ENCODE peak calls at places on chromosome 14, in nine cellular contexts. O, L, Q, N, R, Y, F, U and B are unnamed samples.

GRCh38 chr14:54127526-54127925 is 170.9 kb upstream of the BMP4 start:
- DNase-seq in L (no peak), Y (no peak), N (no peak), O (no peak), F (no peak), R (no peak), U (no peak), Q (no peak), B (no peak)

GRCh38 chr14:73014105-73014504 is 12.8 kb downstream of the ZFYVE1 start:
- DNase-seq in L (no peak), U (no peak), Y (no peak), O (no peak), F (no peak), N (no peak), Q (no peak), R (no peak), B (no peak)

GRCh38 chr14:22039938-22040780 is 366.5 kb upstream of the OR4E1 start:
- DNase-seq in Q (no peak), L (no peak), U (no peak), O (peak), R (no peak), Y (peak), N (no peak), F (no peak), B (no peak)

GRCh38 chr14:31927348-31927826 is 149.7 kb upstream of the ARHGAP5 start:
- DNase-seq in R (no peak), Q (no peak), U (no peak), O (no peak), L (peak), Y (peak), N (no peak), F (no peak), B (peak)

GRCh38 chr14:28754209-28754985 is 12.2 kb upstream of the FOXG1 start:
- DNase-seq in O (no peak), Y (peak), F (no peak), U (peak), N (peak), R (no peak), Q (no peak), L (no peak), B (no peak)

GRCh38 chr14:31592619-31593018 is 31.4 kb downstream of the NUBPL start:
- DNase-seq in Y (no peak), F (no peak), R (no peak), L (no peak), N (no peak), O (no peak), Q (no peak), U (no peak), B (no peak)

GRCh38 chr14:76201162-76201561 is 49.4 kb downstream of the GPATCH2L start:
- DNase-seq in Q (no peak), R (no peak), O (no peak), L (no peak), Y (peak), U (no peak), F (no peak), N (no peak), B (peak)

GRCh38 chr14:77659822-77660221 is 43.4 kb upstream of the SPTLC2 start:
- DNase-seq in Q (no peak), L (no peak), N (no peak), F (no peak), R (no peak), U (no peak), O (no peak), Y (no peak), B (no peak)

GRCh38 chr14:52781629-52782028 is 9.8 kb downstream of the GNPNAT1 start:
- DNase-seq in O (no peak), Y (no peak), N (no peak), F (no peak), L (no peak), R (no peak), U (no peak), Q (no peak), B (no peak)

GRCh38 chr14:55240526-55241178 is 30.6 kb upstream of the FBXO34 start:
- DNase-seq in F (no peak), Q (peak), Y (no peak), O (no peak), U (no peak), R (no peak), L (no peak), N (no peak), B (no peak)

GRCh38 chr14:34766611-34767010 is 52.2 kb upstream of the CFL2 start:
- DNase-seq in L (no peak), F (no peak), N (no peak), O (no peak), R (no peak), Q (no peak), Y (no peak), U (no peak), B (no peak)

GRCh38 chr14:79011920-79012204 is 841.7 kb downstream of the NRXN3 start:
- DNase-seq in O (no peak), R (no peak), U (no peak), F (no peak), Y (no peak), N (no peak), L (no peak), Q (no peak), B (no peak)

GRCh38 chr14:102252834-102253801 is 51.8 kb downstream of the MOK start:
- DNase-seq in N (no peak), L (no peak), U (peak), R (no peak), Q (no peak), Y (no peak), O (no peak), F (no peak), B (no peak)

GRCh38 chr14:37974421-37974820 is 233.3 kb upstream of the SSTR1 start:
- DNase-seq in O (no peak), U (no peak), Y (no peak), L (no peak), F (no peak), N (no peak), Q (no peak), R (no peak), B (no peak)

GRCh38 chr14:95774265-95775160 is 60.6 kb upstream of the TCL1A start:
- DNase-seq in R (peak), L (peak), N (peak), Q (no peak), O (peak), U (peak), F (no peak), Y (peak), B (peak)

GRCh38 chr14:36859119-36859518 is 197.5 kb downstream of the PAX9 start:
- DNase-seq in L (no peak), Y (no peak), N (no peak), O (no peak), Q (no peak), F (no peak), U (no peak), R (no peak), B (no peak)

GRCh38 chr14:102580552-102581110 is 11.8 kb upstream of the RCOR1 start:
- DNase-seq in O (no peak), Q (no peak), N (no peak), Y (no peak), L (no peak), U (no peak), F (no peak), R (no peak), B (no peak)

GRCh38 chr14:31934767-31935266 is 142.3 kb upstream of the ARHGAP5 start:
- DNase-seq in U (peak), F (no peak), R (no peak), N (peak), L (no peak), Q (no peak), Y (peak), O (peak), B (no peak)

GRCh38 chr14:55884819-55885218 is 233.4 kb upstream of the PELI2 start:
- DNase-seq in F (no peak), U (no peak), Y (no peak), O (no peak), R (no peak), N (no peak), L (no peak), Q (no peak), B (no peak)

GRCh38 chr14:30921305-30921704 is 46.9 kb downstream of the COCH start:
- DNase-seq in L (no peak), Q (no peak), R (no peak), Y (no peak), N (no peak), O (no peak), F (no peak), U (no peak), B (no peak)

GRCh38 chr14:35944847-35945246 is 118.7 kb downstream of the BRMS1L start:
- DNase-seq in Y (peak), U (no peak), L (no peak), O (peak), R (no peak), F (no peak), Q (no peak), N (no peak), B (no peak)

GRCh38 chr14:69687963-69688649 is 76.7 kb downstream of the SUSD6 start:
- DNase-seq in Q (no peak), N (no peak), O (no peak), L (no peak), U (no peak), R (no peak), Y (no peak), F (no peak), B (no peak)

GRCh38 chr14:81561084-81561775 is 27.6 kb upstream of the SEL1L start:
- DNase-seq in R (no peak), U (no peak), F (no peak), Q (no peak), L (no peak), N (no peak), O (no peak), Y (no peak), B (no peak)

GRCh38 chr14:69587389-69587788 is 12.7 kb upstream of the CCDC177 start:
- DNase-seq in Q (no peak), O (no peak), F (no peak), U (no peak), N (no peak), Y (no peak), L (no peak), R (no peak), B (no peak)

GRCh38 chr14:77309122-77309521 is 11.6 kb downstream of the POMT2 start:
- DNase-seq in F (no peak), L (no peak), O (no peak), N (no peak), R (no peak), Q (no peak), U (no peak), Y (no peak), B (no peak)

GRCh38 chr14:20855652-20856291 is 35.4 kb upstream of the RNASE3 start:
- DNase-seq in U (peak), N (peak), L (peak), R (peak), O (peak), F (no peak), Y (peak), Q (no peak), B (peak)

GRCh38 chr14:95406756-95407155 is 87.0 kb upstream of the CLMN start:
- DNase-seq in L (peak), N (no peak), R (no peak), Q (no peak), O (no peak), Y (no peak), F (no peak), U (no peak), B (no peak)

GRCh38 chr14:81231540-81231939 is 10.8 kb upstream of the GTF2A1 start:
- DNase-seq in O (no peak), Y (no peak), L (no peak), N (no peak), Q (no peak), U (no peak), R (no peak), F (no peak), B (no peak)

GRCh38 chr14:96249016-96249415 is 7.0 kb upstream of the BDKRB1 start:
- DNase-seq in O (no peak), Y (peak), L (peak), R (no peak), Q (no peak), U (no peak), N (no peak), F (no peak), B (no peak)

DNA sequence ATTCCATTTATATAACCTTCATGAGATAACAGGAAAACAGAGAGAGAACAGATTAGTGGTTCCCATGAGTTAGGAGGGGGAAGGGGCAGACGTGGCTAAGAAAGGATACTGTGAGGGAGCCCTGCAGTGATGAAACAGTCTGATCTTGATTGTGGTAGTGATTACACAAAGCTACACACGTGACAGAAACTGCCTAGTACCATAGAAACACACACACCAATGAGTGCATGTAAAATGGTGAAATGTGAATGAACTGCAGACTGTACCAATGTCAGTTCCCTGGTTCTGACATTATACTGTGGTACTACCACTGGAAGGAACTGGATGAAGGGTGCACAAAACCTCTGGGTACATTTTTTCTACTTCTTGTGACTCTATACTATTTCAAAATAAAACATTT is 36.9 kb downstream of the NRDE2 start:
- DNase-seq in R (no peak), Q (no peak), O (no peak), N (no peak), Y (no peak), L (no peak), F (no peak), U (no peak), B (no peak)
- TF ChIP-seq POLR2A in R (no peak), Q (no peak), O (no peak), N (no peak), Y (no peak), L (no peak), F (no peak), U (no peak), B (no peak)

GRCh38 chr14:61752626-61753025 is 9.6 kb upstream of the SNAPC1 start:
- DNase-seq in R (no peak), Q (no peak), O (no peak), F (no peak), N (no peak), U (no peak), Y (no peak), L (no peak), B (no peak)

GRCh38 chr14:61749264-61749663 is 13.0 kb upstream of the SNAPC1 start:
- DNase-seq in L (no peak), Q (no peak), Y (peak), R (no peak), F (no peak), U (no peak), N (no peak), O (no peak), B (no peak)

GRCh38 chr14:61749867-61750266 is 12.4 kb upstream of the SNAPC1 start:
- DNase-seq in Q (no peak), N (no peak), F (no peak), R (no peak), U (no peak), Y (peak), O (no peak), L (no peak), B (no peak)

GRCh38 chr14:61751475-61751989 is 10.7 kb upstream of the SNAPC1 start:
- DNase-seq in N (no peak), L (no peak), U (no peak), R (no peak), O (no peak), F (no peak), Q (no peak), Y (no peak), B (no peak)

GRCh38 chr14:61750708-61751474 is 11.3 kb upstream of the SNAPC1 start:
- DNase-seq in Q (peak), L (peak), N (peak), U (peak), O (peak), R (peak), Y (peak), F (peak), B (no peak)
- TF ChIP-seq POLR2A in Q (peak), L (peak), N (no peak), U (peak), O (peak), R (peak), Y (peak), F (peak), B (no peak)

DNA sequence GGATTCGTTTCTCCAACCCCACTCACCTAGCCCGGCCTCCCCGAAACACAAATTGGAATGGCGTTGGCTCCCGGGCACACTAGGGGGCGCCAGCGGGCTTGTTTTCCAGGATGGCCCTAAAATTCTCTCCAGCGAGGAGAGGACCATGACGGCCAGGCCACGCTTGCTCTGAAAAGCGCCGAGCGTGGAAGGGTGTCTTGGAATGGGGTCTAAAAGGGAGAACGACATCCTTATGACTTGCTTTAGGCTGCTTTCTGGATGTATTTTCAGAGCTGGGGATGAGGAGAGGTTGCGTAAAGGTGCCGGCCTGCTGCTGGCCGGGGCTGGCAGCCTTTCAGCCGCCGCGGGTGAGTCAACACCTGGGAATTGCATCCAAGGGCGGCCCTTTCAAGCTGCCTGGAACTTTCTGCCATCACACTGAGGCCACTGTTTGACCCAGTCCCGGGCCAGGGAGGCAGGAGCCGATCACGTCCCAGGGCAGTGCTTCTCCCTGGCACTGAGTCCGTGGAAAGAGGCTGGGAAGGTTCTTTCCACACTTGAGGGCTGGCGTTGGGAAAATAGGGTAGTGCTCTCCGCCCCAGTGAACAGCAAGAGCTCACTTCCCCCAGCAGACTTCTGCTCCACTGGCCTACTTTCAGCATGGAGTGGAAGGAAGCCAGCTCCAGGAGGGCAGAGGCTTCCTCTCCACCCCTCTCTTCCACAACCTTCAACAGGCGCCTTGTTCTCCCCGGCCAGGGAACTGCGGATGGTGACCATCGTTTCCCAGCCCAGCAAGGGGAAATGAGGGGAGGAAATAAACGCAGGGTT is 216.2 kb downstream of the TTC8 start:
- DNase-seq in R (peak), O (peak), Y (peak), F (peak), L (peak), Q (peak), N (peak), U (peak), B (peak)
- TF ChIP-seq POLR2A in R (no peak), O (no peak), Y (no peak), F (no peak), L (no peak), Q (no peak), N (no peak), U (peak), B (no peak)

DNA sequence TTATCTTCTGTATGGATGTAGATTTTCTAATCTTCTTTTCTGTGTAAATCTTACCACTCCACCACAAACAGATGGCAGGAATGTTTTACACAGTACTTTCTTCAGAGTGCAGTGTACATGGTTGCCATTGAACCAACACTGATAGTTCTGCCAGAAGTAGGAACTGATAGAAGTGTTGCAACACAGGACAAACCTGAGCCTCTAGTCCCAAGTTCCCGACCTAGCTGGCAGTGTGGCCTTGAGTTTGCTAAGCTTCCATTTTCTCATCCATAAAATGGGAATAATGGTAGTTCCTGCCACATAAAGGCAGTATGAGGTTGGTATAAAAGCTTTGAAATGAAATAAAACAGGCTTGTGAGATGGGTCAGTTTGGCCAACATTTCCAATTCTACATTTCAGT is 50.8 kb upstream of the SAV1 start:
- DNase-seq in L (no peak), Q (no peak), N (no peak), R (no peak), Y (no peak), O (no peak), U (no peak), F (no peak), B (no peak)
- TF ChIP-seq POLR2A in L (no peak), Q (no peak), N (no peak), R (no peak), Y (no peak), O (no peak), U (no peak), F (no peak), B (no peak)

GRCh38 chr14:92513204-92513965 is at the start of gene RIN3:
- DNase-seq in O (no peak), N (peak), U (no peak), Q (no peak), F (peak), R (peak), L (peak), Y (peak), B (peak)
- TF ChIP-seq POLR2A in O (no peak), N (no peak), U (no peak), Q (peak), F (peak), R (peak), L (peak), Y (peak), B (no peak)

DNA sequence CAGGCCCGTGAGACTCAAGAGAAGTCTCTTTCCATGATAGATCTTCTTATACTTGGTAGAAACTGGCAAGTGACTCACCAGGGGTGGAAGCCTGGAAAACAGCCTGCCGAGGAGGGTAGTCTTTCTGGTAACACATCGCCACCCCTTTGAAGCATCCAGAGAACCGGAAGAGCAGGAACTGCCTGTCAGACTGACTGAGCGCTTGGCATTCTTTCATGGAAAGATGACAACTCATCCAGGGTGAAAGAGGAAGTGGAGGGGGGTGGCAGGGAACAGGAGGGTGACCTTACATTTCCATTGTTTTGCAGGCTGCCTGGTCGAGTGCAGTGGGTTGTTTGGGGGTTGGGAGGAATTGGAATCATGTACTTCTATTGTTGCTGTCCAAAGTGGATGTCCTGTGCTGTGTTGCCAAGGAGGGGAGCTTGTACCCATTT is 34.5 kb downstream of the PRKCH start:
- DNase-seq in Q (peak), O (peak), F (peak), Y (peak), N (no peak), U (peak), R (no peak), L (peak), B (peak)
- TF ChIP-seq POLR2A in Q (no peak), O (no peak), F (no peak), Y (no peak), N (no peak), U (no peak), R (no peak), L (no peak), B (peak)

DNA sequence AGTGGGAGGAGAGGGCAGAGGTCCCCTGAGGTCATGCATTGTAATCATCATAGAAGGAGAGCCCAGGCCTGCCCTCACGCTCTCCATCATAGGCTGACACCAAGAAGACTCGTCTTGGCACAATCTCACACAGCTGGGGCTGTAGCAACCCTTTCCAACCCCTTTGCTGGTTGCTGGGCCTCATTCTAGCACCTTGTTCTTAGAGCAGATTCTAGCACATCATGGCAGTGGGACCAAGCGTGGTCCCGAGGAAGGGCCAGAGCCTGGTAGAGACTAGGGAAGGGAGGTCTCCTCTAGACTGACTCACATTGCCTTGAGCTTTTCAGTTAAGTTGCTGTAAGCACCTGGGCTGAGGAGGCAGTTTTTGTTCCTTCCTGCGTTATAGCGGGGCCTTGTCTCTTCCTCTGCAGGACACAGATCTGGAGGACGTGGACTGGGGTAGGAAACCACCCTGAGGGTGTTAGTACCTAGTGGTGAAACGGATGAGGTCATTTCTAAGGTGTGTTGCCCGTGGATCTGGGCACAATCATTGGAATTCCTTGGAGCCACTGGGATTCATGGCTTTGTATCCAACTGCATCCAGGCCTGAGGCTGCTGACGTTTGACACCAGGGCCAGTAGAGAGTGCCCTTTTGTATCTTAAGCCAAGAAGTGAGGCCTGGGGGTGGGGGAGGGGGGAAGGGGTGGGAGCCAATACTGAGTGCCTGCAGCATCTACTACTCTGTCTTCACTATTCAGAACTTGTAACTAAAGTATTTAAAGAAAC is 19.9 kb downstream of the RPS6KL1 start:
- DNase-seq in O (no peak), N (no peak), L (no peak), F (no peak), R (no peak), Y (no peak), Q (no peak), U (no peak), B (no peak)
- TF ChIP-seq POLR2A in O (no peak), N (no peak), L (no peak), F (no peak), R (no peak), Y (no peak), Q (no peak), U (no peak), B (no peak)